ENCODE peak calls at places on chromosomes 7 and 10, in six cellular contexts. One of them, this sample, is unnamed.

GRCh38 chr10:4061441-4061951 is 276.5 kb upstream of the KLF6 start:
- DNase-seq in heart right ventricle: peak; percentile 35
- DNase-seq in mammary epithelial cell: no peak
- DNase-seq in hepatocyte: no peak
- DNase-seq in psoas muscle: peak; percentile 59
- DNase-seq in aorta: peak; percentile 81
- DNase-seq in this sample: no peak

GRCh38 chr10:69316313-69317059 is 38.2 kb downstream of the HK1 start:
- DNase-seq in heart right ventricle: no peak
- DNase-seq in mammary epithelial cell: no peak
- DNase-seq in hepatocyte: peak; percentile 57
- DNase-seq in psoas muscle: peak; percentile 63
- DNase-seq in aorta: no peak
- DNase-seq in this sample: no peak

GRCh38 chr7:45178241-45179225 is 20.9 kb downstream of the RAMP3 start:
- DNase-seq in heart right ventricle: no peak
- DNase-seq in mammary epithelial cell: no peak
- DNase-seq in hepatocyte: no peak
- DNase-seq in psoas muscle: no peak
- DNase-seq in aorta: peak; percentile 50
- DNase-seq in this sample: no peak

GRCh38 chr7:115689941-115690340 is 340.6 kb downstream of the TFEC start:
- DNase-seq in heart right ventricle: no peak
- DNase-seq in mammary epithelial cell: no peak
- DNase-seq in hepatocyte: no peak
- DNase-seq in psoas muscle: no peak
- DNase-seq in aorta: no peak
- DNase-seq in this sample: no peak

GRCh38 chr7:132160525-132161230 is 415.6 kb downstream of the PLXNA4 start:
- DNase-seq in heart right ventricle: no peak
- DNase-seq in mammary epithelial cell: no peak
- DNase-seq in hepatocyte: no peak
- DNase-seq in psoas muscle: no peak
- DNase-seq in aorta: no peak
- DNase-seq in this sample: no peak

GRCh38 chr7:15839415-15840100 is 153.1 kb upstream of the MEOX2 start:
- DNase-seq in heart right ventricle: peak; percentile 69
- DNase-seq in mammary epithelial cell: no peak
- DNase-seq in hepatocyte: peak; percentile 29
- DNase-seq in psoas muscle: peak; percentile 64
- DNase-seq in aorta: peak; percentile 77
- DNase-seq in this sample: no peak

GRCh38 chr7:98165827-98166667 is 45.2 kb upstream of the BHLHA15 start:
- DNase-seq in heart right ventricle: peak; percentile 50
- DNase-seq in mammary epithelial cell: peak; percentile 8
- DNase-seq in hepatocyte: peak; percentile 79
- DNase-seq in psoas muscle: no peak
- DNase-seq in aorta: no peak
- DNase-seq in this sample: peak; percentile 21

GRCh38 chr7:127708788-127709187 is 56.8 kb downstream of the SND1 start:
- DNase-seq in heart right ventricle: no peak
- DNase-seq in mammary epithelial cell: peak; percentile 56
- DNase-seq in hepatocyte: peak; percentile 86
- DNase-seq in psoas muscle: peak; percentile 38
- DNase-seq in aorta: no peak
- DNase-seq in this sample: peak; percentile 36

GRCh38 chr10:6145414-6145978 is 56.7 kb downstream of the RBM17 start:
- DNase-seq in heart right ventricle: peak; percentile 31
- DNase-seq in mammary epithelial cell: no peak
- DNase-seq in hepatocyte: peak; percentile 45
- DNase-seq in psoas muscle: no peak
- DNase-seq in aorta: no peak
- DNase-seq in this sample: no peak

GRCh38 chr10:7700577-7701125 is 2.5 kb upstream of the ITIH2 start:
- DNase-seq in heart right ventricle: no peak
- DNase-seq in mammary epithelial cell: peak; percentile 52
- DNase-seq in hepatocyte: peak; percentile 50
- DNase-seq in psoas muscle: no peak
- DNase-seq in aorta: no peak
- DNase-seq in this sample: no peak

GRCh38 chr10:12934777-12935176 is 66.7 kb downstream of the CCDC3 start:
- DNase-seq in heart right ventricle: no peak
- DNase-seq in mammary epithelial cell: peak; percentile 85
- DNase-seq in hepatocyte: no peak
- DNase-seq in psoas muscle: no peak
- DNase-seq in aorta: no peak
- DNase-seq in this sample: no peak

GRCh38 chr7:108454674-108455523 is 1.3 kb downstream of the NRCAM start:
- DNase-seq in heart right ventricle: no peak
- DNase-seq in mammary epithelial cell: peak; percentile 32
- DNase-seq in hepatocyte: peak; percentile 41
- DNase-seq in psoas muscle: no peak
- DNase-seq in aorta: no peak
- DNase-seq in this sample: no peak

GRCh38 chr10:77685494-77685893 is 47.9 kb upstream of the KCNMA1 start:
- DNase-seq in heart right ventricle: no peak
- DNase-seq in mammary epithelial cell: no peak
- DNase-seq in hepatocyte: no peak
- DNase-seq in psoas muscle: no peak
- DNase-seq in aorta: no peak
- DNase-seq in this sample: no peak

GRCh38 chr10:34111179-34111578 is 703.9 kb downstream of the PARD3 start:
- DNase-seq in heart right ventricle: no peak
- DNase-seq in mammary epithelial cell: no peak
- DNase-seq in hepatocyte: no peak
- DNase-seq in psoas muscle: no peak
- DNase-seq in aorta: no peak
- DNase-seq in this sample: no peak

GRCh38 chr10:66183028-66183427 is 742.8 kb upstream of the LRRTM3 start:
- DNase-seq in heart right ventricle: no peak
- DNase-seq in mammary epithelial cell: no peak
- DNase-seq in hepatocyte: no peak
- DNase-seq in psoas muscle: no peak
- DNase-seq in aorta: no peak
- DNase-seq in this sample: no peak

GRCh38 chr7:158650821-158651225 is 53.8 kb downstream of the NCAPG2 start:
- DNase-seq in heart right ventricle: no peak
- DNase-seq in mammary epithelial cell: no peak
- DNase-seq in hepatocyte: no peak
- DNase-seq in psoas muscle: no peak
- DNase-seq in aorta: no peak
- DNase-seq in this sample: no peak

GRCh38 chr10:76333331-76333730 is 901.9 kb downstream of the LRMDA start:
- DNase-seq in heart right ventricle: no peak
- DNase-seq in mammary epithelial cell: no peak
- DNase-seq in hepatocyte: no peak
- DNase-seq in psoas muscle: no peak
- DNase-seq in aorta: no peak
- DNase-seq in this sample: no peak

GRCh38 chr7:155785536-155785935 is 26.7 kb downstream of the SHH start:
- DNase-seq in heart right ventricle: no peak
- DNase-seq in mammary epithelial cell: no peak
- DNase-seq in hepatocyte: no peak
- DNase-seq in psoas muscle: no peak
- DNase-seq in aorta: peak; percentile 2
- DNase-seq in this sample: no peak

GRCh38 chr10:123390332-123390731 is 236.1 kb downstream of the BUB3 start:
- DNase-seq in heart right ventricle: no peak
- DNase-seq in mammary epithelial cell: no peak
- DNase-seq in hepatocyte: no peak
- DNase-seq in psoas muscle: no peak
- DNase-seq in aorta: no peak
- DNase-seq in this sample: no peak

GRCh38 chr7:101677421-101678137 is 48.5 kb upstream of the MYL10 start:
- DNase-seq in heart right ventricle: no peak
- DNase-seq in mammary epithelial cell: no peak
- DNase-seq in hepatocyte: no peak
- DNase-seq in psoas muscle: no peak
- DNase-seq in aorta: no peak
- DNase-seq in this sample: no peak

GRCh38 chr7:95246935-95247370 is 77.4 kb downstream of the PON1 start:
- DNase-seq in heart right ventricle: no peak
- DNase-seq in mammary epithelial cell: peak; percentile 48
- DNase-seq in hepatocyte: peak; percentile 86
- DNase-seq in psoas muscle: no peak
- DNase-seq in aorta: no peak
- DNase-seq in this sample: peak; percentile 0

GRCh38 chr7:65239707-65240352 is 133.8 kb upstream of the ZNF92 start:
- DNase-seq in heart right ventricle: peak; percentile 29
- DNase-seq in mammary epithelial cell: peak; percentile 8
- DNase-seq in hepatocyte: peak; percentile 60
- DNase-seq in psoas muscle: no peak
- DNase-seq in aorta: no peak
- DNase-seq in this sample: no peak

GRCh38 chr7:65235586-65235985 is 138.1 kb upstream of the ZNF92 start:
- DNase-seq in heart right ventricle: no peak
- DNase-seq in mammary epithelial cell: no peak
- DNase-seq in hepatocyte: no peak
- DNase-seq in psoas muscle: no peak
- DNase-seq in aorta: no peak
- DNase-seq in this sample: no peak

GRCh38 chr7:65233409-65234034 is 140.1 kb upstream of the ZNF92 start:
- DNase-seq in heart right ventricle: no peak
- DNase-seq in mammary epithelial cell: no peak
- DNase-seq in hepatocyte: no peak
- DNase-seq in psoas muscle: no peak
- DNase-seq in aorta: no peak
- DNase-seq in this sample: no peak

GRCh38 chr7:65238785-65239184 is 134.9 kb upstream of the ZNF92 start:
- DNase-seq in heart right ventricle: no peak
- DNase-seq in mammary epithelial cell: no peak
- DNase-seq in hepatocyte: no peak
- DNase-seq in psoas muscle: no peak
- DNase-seq in aorta: no peak
- DNase-seq in this sample: no peak

GRCh38 chr7:65239324-65239706 is 134.3 kb upstream of the ZNF92 start:
- DNase-seq in heart right ventricle: no peak
- DNase-seq in mammary epithelial cell: no peak
- DNase-seq in hepatocyte: no peak
- DNase-seq in psoas muscle: no peak
- DNase-seq in aorta: no peak
- DNase-seq in this sample: no peak
- H3K4me3 ChIP-seq in heart right ventricle: peak overlapping the region; percentile 59
- H3K4me3 ChIP-seq in mammary epithelial cell: peak overlapping the region; percentile 47
- H3K4me3 ChIP-seq in hepatocyte: peak overlapping the region; percentile 65
- H3K4me3 ChIP-seq in psoas muscle: peak overlapping the region; percentile 70
- H3K4me3 ChIP-seq in aorta: peak overlapping the region; percentile 60
- H3K4me3 ChIP-seq in this sample: no peak overlapping the region

GRCh38 chr10:31757831-31758230 is 170.8 kb downstream of the ARHGAP12 start:
- DNase-seq in heart right ventricle: no peak
- DNase-seq in mammary epithelial cell: no peak
- DNase-seq in hepatocyte: no peak
- DNase-seq in psoas muscle: no peak
- DNase-seq in aorta: no peak
- DNase-seq in this sample: no peak
- H3K4me1 ChIP-seq in heart right ventricle: peaks cover 36% of the 10 kb centered on the region
- H3K4me1 ChIP-seq in mammary epithelial cell: peaks cover 29% of the 10 kb centered on the region
- H3K4me1 ChIP-seq in hepatocyte: peaks cover 11% of the 10 kb centered on the region
- H3K4me1 ChIP-seq in psoas muscle: peaks cover 40% of the 10 kb centered on the region
- H3K4me1 ChIP-seq in aorta: no peaks in the 10 kb centered on the region
- H3K4me1 ChIP-seq in this sample: peaks cover 12% of the 10 kb centered on the region

GRCh38 chr7:31687024-31687423 is at the start of gene PPP1R17:
- DNase-seq in heart right ventricle: peak; percentile 21
- DNase-seq in mammary epithelial cell: no peak
- DNase-seq in hepatocyte: peak; percentile 11
- DNase-seq in psoas muscle: no peak
- DNase-seq in aorta: no peak
- DNase-seq in this sample: no peak
- H3K4me3 ChIP-seq in heart right ventricle: no peak within 1 kb of the TSS
- H3K4me3 ChIP-seq in mammary epithelial cell: no peak within 1 kb of the TSS
- H3K4me3 ChIP-seq in hepatocyte: no peak within 1 kb of the TSS
- H3K4me3 ChIP-seq in psoas muscle: no peak within 1 kb of the TSS
- H3K4me3 ChIP-seq in aorta: no peak within 1 kb of the TSS
- H3K4me3 ChIP-seq in this sample: no peak within 1 kb of the TSS

DNA sequence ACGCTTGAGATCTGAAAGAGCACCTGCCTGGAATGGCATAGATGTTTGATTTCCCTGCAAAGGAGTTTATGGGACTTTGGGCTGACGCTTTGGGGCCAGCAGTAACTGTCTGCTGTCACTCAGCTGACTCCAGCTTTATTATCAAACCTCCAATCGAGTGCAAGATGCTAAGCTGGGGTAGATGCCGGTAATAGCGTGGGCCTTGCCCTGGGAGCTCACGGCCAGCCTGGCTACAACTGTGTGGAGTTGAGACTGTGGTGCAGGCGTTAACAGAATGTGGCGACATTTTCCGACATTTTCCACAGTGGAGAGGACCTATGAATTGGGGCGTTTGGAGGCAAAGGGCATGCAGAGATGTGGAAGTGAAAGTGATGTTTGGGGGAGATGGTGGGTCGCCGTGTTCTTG is 1.3 kb downstream of the CHST12 start:
- DNase-seq in heart right ventricle: no peak
- DNase-seq in mammary epithelial cell: no peak
- DNase-seq in hepatocyte: no peak
- DNase-seq in psoas muscle: no peak
- DNase-seq in aorta: no peak
- DNase-seq in this sample: no peak
- H3K4me1 ChIP-seq in heart right ventricle: peaks cover 71% of the 10 kb centered on the region
- H3K4me1 ChIP-seq in mammary epithelial cell: peaks cover 30% of the 10 kb centered on the region
- H3K4me1 ChIP-seq in hepatocyte: peaks cover 10% of the 10 kb centered on the region
- H3K4me1 ChIP-seq in psoas muscle: peaks cover 30% of the 10 kb centered on the region
- H3K4me1 ChIP-seq in aorta: no peaks in the 10 kb centered on the region
- H3K4me1 ChIP-seq in this sample: peaks cover 43% of the 10 kb centered on the region